ENCODE peak calls at places on chromosome 10, in six cellular contexts. One of them, this sample, is unnamed.

GRCh38 chr10:93816123-93816747 is 58.5 kb downstream of the LGI1 start:
- DNase-seq in EH: peak
- DNase-seq in lung: peak
- DNase-seq in progenitor cell of endocrine pancreas: peak
- DNase-seq in T-helper 2 cell: no peak
- DNase-seq in uterus: peak
- DNase-seq in this sample: no peak

GRCh38 chr10:74022941-74023629 is 25.2 kb downstream of the VCL start:
- DNase-seq in T-helper 2 cell: no peak
- DNase-seq in progenitor cell of endocrine pancreas: no peak
- DNase-seq in lung: no peak
- DNase-seq in uterus: no peak
- DNase-seq in EH: peak
- DNase-seq in this sample: no peak

GRCh38 chr10:649798-650690 is 39.4 kb downstream of the DIP2C start:
- DNase-seq in EH: peak
- DNase-seq in uterus: peak
- DNase-seq in lung: no peak
- DNase-seq in progenitor cell of endocrine pancreas: peak
- DNase-seq in T-helper 2 cell: no peak
- DNase-seq in this sample: no peak

GRCh38 chr10:63348210-63348850 is 117.4 kb downstream of the JMJD1C start:
- DNase-seq in uterus: no peak
- DNase-seq in EH: no peak
- DNase-seq in T-helper 2 cell: no peak
- DNase-seq in progenitor cell of endocrine pancreas: no peak
- DNase-seq in lung: no peak
- DNase-seq in this sample: no peak

GRCh38 chr10:20466731-20467130 is 430.4 kb downstream of the NEBL start:
- DNase-seq in lung: no peak
- DNase-seq in uterus: no peak
- DNase-seq in progenitor cell of endocrine pancreas: no peak
- DNase-seq in T-helper 2 cell: no peak
- DNase-seq in EH: no peak
- DNase-seq in this sample: no peak

GRCh38 chr10:76523215-76523614 is 1091.8 kb downstream of the LRMDA start:
- DNase-seq in T-helper 2 cell: no peak
- DNase-seq in EH: no peak
- DNase-seq in progenitor cell of endocrine pancreas: no peak
- DNase-seq in uterus: peak
- DNase-seq in lung: peak
- DNase-seq in this sample: no peak

GRCh38 chr10:124381011-124381591 is 37.6 kb downstream of the OAT start:
- DNase-seq in uterus: no peak
- DNase-seq in lung: no peak
- DNase-seq in progenitor cell of endocrine pancreas: no peak
- DNase-seq in EH: no peak
- DNase-seq in T-helper 2 cell: no peak
- DNase-seq in this sample: no peak

GRCh38 chr10:102781089-102781920 is 37.6 kb downstream of the WBP1L start:
- DNase-seq in progenitor cell of endocrine pancreas: no peak
- DNase-seq in uterus: no peak
- DNase-seq in T-helper 2 cell: no peak
- DNase-seq in EH: peak
- DNase-seq in lung: no peak
- DNase-seq in this sample: no peak

GRCh38 chr10:110750931-110751330 is 106.8 kb downstream of the RBM20 start:
- DNase-seq in lung: no peak
- DNase-seq in T-helper 2 cell: no peak
- DNase-seq in EH: no peak
- DNase-seq in progenitor cell of endocrine pancreas: no peak
- DNase-seq in uterus: no peak
- DNase-seq in this sample: no peak

This sample was measured in activated B cell treated with CpG ODN at 0.5 μM for 24 hours.